ENCODE peak calls at places on chromosomes 3 and 15, in six cellular contexts. D is hypothalamus; M is Calu3; J is activated naive CD4-positive, alpha-beta T cell treated with anti-CD3 and anti-CD28 coated beads, Interleukin-2, amount 50 U/mL, for 16 hours; V is fibroblast of gingiva; T is SK-N-DZ. Z is an unnamed sample.

GRCh38 chr15:91887921-91888373 is 34.4 kb downstream of the SLCO3A1 start:
- DNase-seq in T (no peak), V (peak), M (no peak), J (no peak), D (no peak), Z (no peak)

GRCh38 chr3:12462159-12462962 is 21.9 kb upstream of the TSEN2 start:
- DNase-seq in M (no peak), V (peak), J (peak), D (no peak), T (no peak), Z (no peak)

GRCh38 chr15:66080791-66081475 is 172.6 kb downstream of the MEGF11 start:
- DNase-seq in J (no peak), M (peak), V (peak), T (no peak), D (peak), Z (no peak)

GRCh38 chr3:135528638-135529037 is 436.9 kb upstream of the PPP2R3A start:
- DNase-seq in J (no peak), M (no peak), V (no peak), D (no peak), T (peak), Z (no peak)

GRCh38 chr3:135084404-135084803 is 289.3 kb downstream of the EPHB1 start:
- DNase-seq in J (no peak), T (no peak), V (no peak), M (peak), D (no peak), Z (no peak)

GRCh38 chr15:78933187-78934062 is 11.4 kb downstream of the CTSH start:
- DNase-seq in T (no peak), M (no peak), V (no peak), D (no peak), J (no peak), Z (no peak)

GRCh38 chr3:5198313-5198677 is 10.8 kb downstream of the EDEM1 start:
- DNase-seq in M (no peak), T (no peak), V (no peak), J (no peak), D (no peak), Z (no peak)

GRCh38 chr3:43405888-43406636 is 119.7 kb downstream of the SNRK start:
- DNase-seq in T (no peak), D (no peak), V (no peak), M (no peak), J (no peak), Z (no peak)

GRCh38 chr3:87298111-87298718 is 21.8 kb upstream of the POU1F1 start:
- DNase-seq in D (no peak), T (peak), J (no peak), M (peak), V (peak), Z (peak)

GRCh38 chr3:10744098-10744465 is 71.9 kb upstream of the SLC6A11 start:
- DNase-seq in D (no peak), V (no peak), T (peak), J (no peak), M (peak), Z (no peak)

GRCh38 chr3:158105710-158106438 is at the start of gene SHOX2:
- DNase-seq in D (no peak), J (peak), V (peak), M (peak), T (peak), Z (no peak)

GRCh38 chr15:90364251-90364650 is 12.2 kb downstream of the ZNF774 start:
- DNase-seq in D (no peak), J (no peak), M (no peak), V (no peak), T (no peak), Z (no peak)

GRCh38 chr15:58564967-58565366 is 133.2 kb downstream of the LIPC start:
- DNase-seq in M (no peak), T (peak), D (no peak), V (no peak), J (no peak), Z (peak)

GRCh38 chr15:22949074-22949547 is 31.1 kb downstream of the CYFIP1 start:
- DNase-seq in V (peak), J (no peak), D (no peak), T (peak), M (no peak), Z (no peak)

GRCh38 chr3:128076783-128077624 is 24.8 kb downstream of the SEC61A1 start:
- DNase-seq in T (no peak), M (no peak), J (peak), D (peak), V (no peak), Z (no peak)

GRCh38 chr15:40755821-40756220 is 767 bp upstream of the RMDN3 start:
- DNase-seq in V (no peak), T (peak), D (no peak), J (no peak), M (no peak), Z (no peak)

GRCh38 chr3:71443332-71443731 is 140.2 kb downstream of the FOXP1 start:
- DNase-seq in D (no peak), T (no peak), J (no peak), M (no peak), V (no peak), Z (no peak)

GRCh38 chr15:64426845-64427465 is 33.4 kb upstream of the ZNF609 start:
- DNase-seq in V (peak), J (no peak), D (no peak), T (no peak), M (peak), Z (no peak)